ENCODE peak calls at places on chromosomes 1 and 21, in four cellular contexts. W is prostate gland, J is suprapubic skin, S is gastrocnemius medialis. D is an unnamed sample.
A peak's percentile ranks its signal among the peaks of the same experiment; 100 is the strongest.

GRCh38 chr21:34202553-34203332 is 129.4 kb downstream of the MRPS6 start:
- DNase-seq in W (no peak), J (no peak), S (no peak), D (no peak)

GRCh38 chr1:76285578-76286135 is 211.1 kb downstream of the ST6GALNAC3 start:
- DNase-seq in W (no peak), J (no peak), S (no peak), D (no peak)

GRCh38 chr1:93839307-93839706 is 39.7 kb downstream of the DNTTIP2 start:
- DNase-seq in W (no peak), J (no peak), S (no peak), D (no peak)

GRCh38 chr1:19398309-19398760 is 86.2 kb downstream of the SLC66A1 start:
- DNase-seq in W (no peak), J (no peak), S (no peak), D (no peak)

GRCh38 chr1:28601696-28602095 is 9.6 kb downstream of the RAB42 start:
- DNase-seq in W (no peak), J (no peak), S (no peak), D (no peak)

GRCh38 chr1:185441608-185442007 is 124.6 kb upstream of the IVNS1ABP start:
- DNase-seq in W (no peak), J (no peak), S (no peak), D (no peak)

GRCh38 chr21:42423197-42423675 is 19.5 kb downstream of the UBASH3A start:
- DNase-seq in W (no peak), J (no peak), S (no peak), D (no peak)

GRCh38 chr1:39159224-39160036 is 45.1 kb upstream of the MACF1 start:
- DNase-seq in W (peak; percentile 47), J (no peak), S (no peak), D (no peak)

DNA sequence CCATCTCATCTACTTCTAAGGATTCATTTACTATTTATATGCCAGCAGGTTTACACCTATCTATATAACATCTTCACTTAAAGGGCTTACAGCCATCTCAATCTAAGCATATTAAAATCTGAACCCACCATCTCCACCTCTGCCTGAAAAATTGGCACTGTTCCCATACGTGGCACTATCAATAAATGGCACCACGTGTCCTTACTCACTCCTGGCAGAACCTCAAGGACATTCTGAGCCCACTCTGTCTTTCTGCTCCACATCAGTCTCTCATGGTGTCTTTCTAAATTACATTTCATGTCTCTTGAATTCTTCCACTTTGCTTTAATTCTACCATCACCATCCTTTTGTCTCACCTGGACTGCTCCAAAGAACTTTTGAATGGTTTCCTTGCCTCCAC is 72.2 kb upstream of the HOOK1 start:
- DNase-seq in W (no peak), J (no peak), S (no peak), D (no peak)
- H3K4me1 ChIP-seq in W (peaks cover 4% of the 10 kb centered on the region), J (peaks cover 19% of the 10 kb centered on the region), S (peaks cover 25% of the 10 kb centered on the region), D (peaks cover 21% of the 10 kb centered on the region)

GRCh38 chr1:12477936-12478611 is 139.9 kb downstream of the DHRS3 start:
- DNase-seq in W (peak; percentile 94), J (peak; percentile 89), S (peak; percentile 67), D (no peak)
- TF ChIP-seq POLR2A in W (peak; percentile 38), J (no peak), S (no peak), D (no peak)

GRCh38 chr1:109777436-109777835 is 13.7 kb upstream of the EPS8L3 start:
- DNase-seq in W (no peak), J (peak; percentile 48), S (no peak), D (no peak)
- H3K4me3 ChIP-seq in W (no peak overlapping the region), J (no peak overlapping the region), S (no peak overlapping the region), D (no peak overlapping the region)

DNA sequence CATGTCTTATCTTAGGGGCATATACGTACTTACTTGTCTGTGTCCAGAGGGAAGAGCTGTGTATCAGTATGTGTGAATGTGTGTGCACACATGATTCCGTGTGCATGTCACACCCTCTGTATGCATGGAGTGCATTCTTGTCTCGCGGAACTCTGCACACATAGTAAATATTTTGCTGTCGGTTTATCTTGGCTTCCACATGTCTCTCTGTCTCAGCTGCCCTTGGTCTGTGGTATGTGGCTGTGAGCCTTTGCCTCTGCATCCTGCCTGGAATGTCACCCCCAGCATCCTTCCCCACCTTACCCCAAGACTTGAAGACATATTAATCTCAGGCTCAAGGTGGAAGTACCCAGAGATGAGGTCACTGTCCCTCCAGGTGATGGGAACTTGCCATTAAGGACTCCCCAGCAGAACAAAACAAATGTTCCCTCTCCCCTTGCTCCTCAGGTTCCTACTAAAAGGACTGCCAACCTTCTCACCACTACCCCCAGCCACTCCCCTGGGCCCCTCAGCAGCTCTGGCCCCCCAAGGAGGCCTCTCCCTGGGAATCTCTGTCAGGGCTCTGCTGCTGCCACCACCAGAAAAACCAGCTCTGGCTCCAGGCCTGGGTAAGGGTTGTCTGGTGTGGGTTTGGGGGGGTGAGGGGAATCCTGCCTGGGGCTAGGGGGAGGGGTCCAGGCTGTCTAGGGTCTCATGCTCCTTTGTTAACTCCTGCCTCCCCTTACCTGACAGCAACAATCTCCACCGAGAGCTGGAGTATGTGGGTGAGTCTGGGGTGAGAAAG is 5.0 kb downstream of the NECTIN4 start:
- DNase-seq in W (peak; percentile 61), J (no peak), S (no peak), D (no peak)
- H3K4me1 ChIP-seq in W (peaks cover 6% of the 10 kb centered on the region), J (peaks cover 58% of the 10 kb centered on the region), S (no peaks in the 10 kb centered on the region), D (no peaks in the 10 kb centered on the region)

GRCh38 chr1:43454270-43455011 is 710 bp upstream of the HYI start:
- DNase-seq in W (peak; percentile 61), J (peak; percentile 92), S (peak; percentile 63), D (peak; percentile 88)
- TF ChIP-seq POLR2A in W (peak; percentile 37), J (no peak), S (no peak), D (no peak)

GRCh38 chr1:53188099-53188498 is 8.5 kb upstream of the CPT2 start:
- DNase-seq in W (no peak), J (no peak), S (no peak), D (no peak)

GRCh38 chr1:53189061-53189460 is 7.6 kb upstream of the CPT2 start:
- DNase-seq in W (no peak), J (no peak), S (no peak), D (no peak)

GRCh38 chr1:53190210-53190611 is 6.4 kb upstream of the CPT2 start:
- DNase-seq in W (no peak), J (no peak), S (no peak), D (no peak)

GRCh38 chr1:53186533-53186932 is 10.1 kb upstream of the CPT2 start:
- DNase-seq in W (no peak), J (no peak), S (no peak), D (no peak)

DNA sequence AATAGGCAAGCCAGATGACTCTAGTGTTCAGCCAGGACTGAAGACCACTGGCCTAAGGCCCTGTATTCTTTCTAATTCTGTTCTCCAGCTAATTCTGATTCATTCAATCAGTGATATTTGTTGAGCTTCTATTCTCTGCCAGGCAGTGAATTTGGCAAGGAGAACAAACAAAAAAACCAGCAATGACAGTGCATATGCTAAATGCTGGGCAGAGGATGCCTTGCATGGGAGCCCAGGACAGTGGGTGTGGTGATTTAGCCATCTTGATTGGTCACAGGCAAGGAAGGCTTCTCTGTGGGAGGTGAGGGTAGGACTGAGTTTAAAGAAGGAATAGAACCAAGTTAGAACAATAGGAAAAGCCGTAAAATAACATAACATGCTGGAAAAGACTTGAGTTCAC is 9.3 kb upstream of the CPT2 start:
- DNase-seq in W (no peak), J (no peak), S (no peak), D (no peak)
- H3K4me3 ChIP-seq in W (no peak overlapping the region), J (no peak overlapping the region), S (no peak overlapping the region), D (no peak overlapping the region)

GRCh38 chr1:90726716-90727480 is 9.8 kb upstream of the BARHL2 start:
- DNase-seq in W (no peak), J (peak; percentile 78), S (no peak), D (no peak)
- H3K4me1 ChIP-seq in W (peaks cover 7% of the 10 kb centered on the region), J (peaks cover 58% of the 10 kb centered on the region), S (peaks cover 27% of the 10 kb centered on the region), D (peaks cover 54% of the 10 kb centered on the region)

DNA sequence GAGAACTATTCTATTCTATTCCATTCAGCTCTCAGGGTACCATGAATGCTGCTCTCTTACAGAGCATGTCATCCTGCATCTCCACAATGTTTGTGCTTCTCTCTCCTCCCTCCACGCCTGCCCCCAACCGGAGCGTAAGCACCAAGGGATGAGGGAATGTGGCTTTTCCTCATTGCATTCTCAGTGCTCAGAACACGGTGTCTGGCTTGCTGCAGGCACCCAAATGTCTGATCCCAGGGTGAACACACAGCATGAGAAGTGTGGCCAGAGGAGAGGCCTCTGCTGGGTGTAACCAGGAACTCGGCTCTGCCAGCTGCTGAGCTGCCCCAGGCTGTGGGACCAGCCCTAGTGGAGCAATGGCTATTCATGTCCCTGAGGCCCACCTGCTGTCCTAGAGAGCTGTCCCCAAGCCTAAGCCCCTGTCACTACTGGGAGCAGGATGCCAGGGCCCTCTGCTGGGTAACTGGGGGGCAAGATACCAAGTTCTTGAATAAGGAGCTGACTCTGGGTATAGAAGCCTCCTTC is 38.3 kb downstream of the OLFML2B start:
- DNase-seq in W (no peak), J (no peak), S (no peak), D (no peak)
- TF ChIP-seq POLR2A in W (no peak), J (no peak), S (no peak), D (no peak)

DNA sequence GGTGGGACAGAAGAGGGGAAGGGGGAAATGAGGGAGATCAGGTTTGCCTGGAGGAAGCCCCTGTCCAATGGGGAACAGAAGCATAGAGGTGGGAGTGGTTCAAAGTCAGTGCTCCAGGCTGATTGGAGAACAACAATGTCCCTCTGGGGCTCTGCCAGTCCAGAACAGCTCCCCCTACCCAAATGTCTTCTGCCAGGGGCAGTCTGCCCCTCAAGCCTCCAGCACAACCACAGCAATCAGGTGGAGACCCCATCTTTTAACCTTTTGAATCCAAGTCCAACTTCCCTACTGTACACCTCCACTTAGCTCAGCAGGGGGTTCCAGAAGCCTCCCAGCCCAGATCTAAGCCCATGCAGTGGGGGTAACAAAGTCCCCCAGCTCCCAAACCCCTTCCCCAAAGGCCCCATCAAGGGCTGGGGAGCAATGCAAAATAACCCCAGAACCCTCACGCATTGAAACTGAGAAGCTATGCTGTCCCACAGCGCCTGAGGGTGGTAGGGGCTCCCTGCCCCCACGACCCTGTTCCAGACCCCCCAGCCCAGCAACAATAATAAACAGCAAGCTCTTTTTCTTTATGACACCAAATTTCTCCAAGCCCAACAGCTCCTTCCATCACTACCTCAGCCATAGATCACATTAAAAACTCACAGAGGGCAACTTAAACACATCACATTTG is 3.3 kb downstream of the AHDC1 start:
- DNase-seq in W (no peak), J (no peak), S (no peak), D (no peak)
- H3K4me3 ChIP-seq in W (no peak overlapping the region), J (peak overlapping the region; percentile 92), S (peak overlapping the region; percentile 86), D (no peak overlapping the region)

GRCh38 chr21:46124083-46124925 is 26.4 kb downstream of the COL6A2 start:
- DNase-seq in W (no peak), J (peak; percentile 71), S (no peak), D (no peak)

GRCh38 chr21:46122758-46123683 is 25.1 kb downstream of the COL6A2 start:
- DNase-seq in W (no peak), J (no peak), S (no peak), D (no peak)

GRCh38 chr21:46120301-46121285 is 22.7 kb downstream of the COL6A2 start:
- DNase-seq in W (no peak), J (peak; percentile 69), S (no peak), D (no peak)

GRCh38 chr21:46121286-46122221 is 23.6 kb downstream of the COL6A2 start:
- DNase-seq in W (no peak), J (peak; percentile 77), S (no peak), D (no peak)

DNA sequence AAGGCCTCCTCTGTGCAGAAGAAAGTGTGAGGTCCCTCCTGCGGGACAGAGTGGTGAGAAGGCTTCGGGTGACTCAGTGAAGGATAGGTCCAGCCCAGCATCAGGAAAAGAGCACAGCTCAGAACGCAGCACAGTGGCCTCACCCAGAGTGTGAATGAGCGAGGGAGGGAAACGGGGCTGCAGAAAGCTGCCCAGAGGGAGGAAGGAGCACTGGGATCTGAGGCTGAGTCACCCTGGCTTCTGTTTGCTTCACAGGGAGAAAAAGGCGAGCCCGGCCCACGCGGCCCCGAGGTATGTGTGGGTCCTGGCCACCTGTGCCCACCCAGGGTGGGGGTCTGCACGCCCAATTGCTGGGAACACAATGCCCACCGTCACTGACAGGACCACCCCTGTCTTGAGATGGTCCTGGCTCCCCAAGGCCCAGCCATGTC is 24.3 kb downstream of the COL6A2 start:
- DNase-seq in W (no peak), J (no peak), S (no peak), D (no peak)
- H3K4me1 ChIP-seq in W (no peaks in the 10 kb centered on the region), J (no peaks in the 10 kb centered on the region), S (no peaks in the 10 kb centered on the region), D (peaks cover under 1% of the 10 kb centered on the region)